ENCODE peak calls at places on chromosomes 16 and 17, in seven cellular contexts. G is AG04449, H is HCT116, Z is type B pancreatic cell, I is neural progenitor cell, F is GM12865, A is mesothelial cell of epicardium. Q is an unnamed sample.

GRCh38 chr17:33968350-33969044 is 286.6 kb upstream of the CCL2 start:
- DNase-seq in G (no peak), H (no peak), Z (no peak), I (no peak), F (peak; percentile 91), A (no peak), Q (peak; percentile 29)

GRCh38 chr17:3770471-3770870 is 30.5 kb downstream of the ITGAE start:
- DNase-seq in G (no peak), H (no peak), Z (no peak), I (peak; percentile 15), F (peak; percentile 63), A (no peak), Q (peak; percentile 55)

GRCh38 chr17:50542795-50543774 is 3.9 kb upstream of the SPATA20 start:
- DNase-seq in G (no peak), H (no peak), Z (no peak), I (no peak), F (no peak), A (no peak), Q (no peak)

GRCh38 chr17:72404872-72405271 is 284.1 kb downstream of the SOX9 start:
- DNase-seq in G (no peak), H (no peak), Z (no peak), I (no peak), F (no peak), A (no peak), Q (no peak)

GRCh38 chr17:81052199-81052997 is 17.4 kb downstream of the BAIAP2 start:
- DNase-seq in G (no peak), H (no peak), Z (no peak), I (no peak), F (no peak), A (no peak), Q (no peak)

GRCh38 chr17:2347805-2348685 is 10.7 kb downstream of the SGSM2 start:
- DNase-seq in G (peak; percentile 78), H (no peak), Z (no peak), I (peak; percentile 92), F (no peak), A (no peak), Q (no peak)

GRCh38 chr16:7405166-7405565 is 72.5 kb downstream of the RBFOX1 start:
- DNase-seq in G (no peak), H (no peak), Z (no peak), I (peak; percentile 82), F (no peak), A (no peak), Q (no peak)

GRCh38 chr16:952321-952720 is 18.5 kb downstream of the LMF1 start:
- DNase-seq in G (no peak), H (no peak), Z (no peak), I (no peak), F (no peak), A (no peak), Q (no peak)

GRCh38 chr16:27258241-27258734 is 10.3 kb downstream of the NSMCE1 start:
- DNase-seq in G (no peak), H (no peak), Z (no peak), I (no peak), F (no peak), A (no peak), Q (no peak)

GRCh38 chr16:56977823-56978430 is 11.4 kb upstream of the NLRC5 start:
- DNase-seq in G (no peak), H (no peak), Z (no peak), I (no peak), F (no peak), A (no peak), Q (no peak)

GRCh38 chr16:14131774-14132695 is 60.9 kb downstream of the MRTFB start:
- DNase-seq in G (no peak), H (no peak), Z (no peak), I (no peak), F (no peak), A (no peak), Q (no peak)

GRCh38 chr17:18148586-18148985 is 35.0 kb upstream of the ALKBH5 start:
- DNase-seq in G (no peak), H (no peak), Z (no peak), I (no peak), F (no peak), A (no peak), Q (no peak)

GRCh38 chr17:69466905-69467630 is 52.6 kb downstream of the MAP2K6 start:
- DNase-seq in G (no peak), H (no peak), Z (no peak), I (peak; percentile 77), F (no peak), A (no peak), Q (no peak)

GRCh38 chr16:50765866-50766265 is 24.0 kb downstream of the CYLD start:
- DNase-seq in G (no peak), H (no peak), Z (no peak), I (no peak), F (no peak), A (no peak), Q (no peak)

GRCh38 chr17:4920351-4921048 is 11.6 kb upstream of the GP1BA start:
- DNase-seq in G (no peak), H (no peak), Z (no peak), I (no peak), F (no peak), A (no peak), Q (no peak)

GRCh38 chr17:7307686-7308624 is 527 bp downstream of the EIF5A start:
- DNase-seq in G (no peak), H (no peak), Z (no peak), I (peak; percentile 55), F (peak; percentile 69), A (no peak), Q (no peak)

GRCh38 chr17:4900231-4901107 is 1.1 kb downstream of the C17orf107 start:
- DNase-seq in G (no peak), H (no peak), Z (no peak), I (peak; percentile 70), F (peak; percentile 62), A (no peak), Q (peak; percentile 59)

GRCh38 chr17:62351176-62351575 is 29.2 kb upstream of the EFCAB3 start:
- DNase-seq in G (no peak), H (no peak), Z (no peak), I (no peak), F (no peak), A (no peak), Q (no peak)

GRCh38 chr17:67421869-67422273 is 44.8 kb downstream of the PITPNC1 start:
- DNase-seq in G (peak; percentile 42), H (peak; percentile 100), Z (no peak), I (no peak), F (peak; percentile 86), A (no peak), Q (peak; percentile 22)

DNA sequence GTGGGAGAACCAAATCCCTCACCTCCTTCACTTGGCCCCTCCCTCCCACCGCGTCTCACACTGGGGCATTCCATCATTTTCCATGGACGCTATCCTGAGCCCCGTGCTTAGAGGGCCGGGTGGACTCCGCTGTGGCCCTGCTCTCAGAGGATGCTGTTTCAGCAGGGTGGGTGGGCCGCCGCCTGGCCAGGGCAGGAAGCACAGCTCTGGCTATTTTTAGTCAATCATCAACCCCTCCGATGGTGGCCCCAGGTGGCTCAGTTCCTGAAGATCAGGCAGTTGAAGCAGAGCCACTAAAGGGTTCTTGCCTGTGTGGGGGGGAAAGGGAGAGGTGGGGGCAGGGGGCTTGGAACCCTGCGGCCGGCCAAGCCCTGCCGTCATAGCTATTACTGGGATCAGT is 230.3 kb downstream of the ENGASE start:
- DNase-seq in G (no peak), H (no peak), Z (no peak), I (no peak), F (no peak), A (no peak), Q (no peak)
- TF ChIP-seq CTCF in G (no peak), H (peak; percentile 6), Z (no peak), I (peak; percentile 18), F (no peak), A (no peak), Q (no peak)

GRCh38 chr17:27353469-27354050 is 59.6 kb downstream of the WSB1 start:
- DNase-seq in G (peak; percentile 19), H (peak; percentile 78), Z (peak; percentile 91), I (peak; percentile 92), F (peak; percentile 91), A (peak; percentile 87), Q (peak; percentile 98)
- TF ChIP-seq CTCF in G (peak; percentile 57), H (peak; percentile 73), Z (peak; percentile 99), I (peak; percentile 95), F (peak; percentile 80), A (peak; percentile 85), Q (peak; percentile 96)

GRCh38 chr17:31449746-31450145 is 58.3 kb downstream of the RAB11FIP4 start:
- DNase-seq in G (no peak), H (no peak), Z (no peak), I (no peak), F (no peak), A (no peak), Q (no peak)

GRCh38 chr17:31448467-31449077 is 57.1 kb downstream of the RAB11FIP4 start:
- DNase-seq in G (peak; percentile 9), H (no peak), Z (no peak), I (no peak), F (no peak), A (no peak), Q (no peak)

GRCh38 chr17:31444026-31444425 is 52.6 kb downstream of the RAB11FIP4 start:
- DNase-seq in G (no peak), H (no peak), Z (no peak), I (no peak), F (no peak), A (no peak), Q (no peak)

GRCh38 chr17:31443386-31443785 is 51.9 kb downstream of the RAB11FIP4 start:
- DNase-seq in G (no peak), H (no peak), Z (no peak), I (no peak), F (no peak), A (no peak), Q (no peak)

GRCh38 chr17:31446195-31446967 is 54.9 kb downstream of the RAB11FIP4 start:
- DNase-seq in G (no peak), H (no peak), Z (no peak), I (no peak), F (no peak), A (no peak), Q (no peak)
- TF ChIP-seq CTCF in G (peak; percentile 17), H (peak; percentile 49), Z (peak; percentile 1), I (peak; percentile 10), F (no peak), A (no peak), Q (no peak)

GRCh38 chr16:86876499-86876898 is 298.1 kb downstream of the FOXL1 start:
- DNase-seq in G (no peak), H (no peak), Z (no peak), I (no peak), F (no peak), A (no peak), Q (no peak)

GRCh38 chr16:86877108-86877507 is 298.8 kb downstream of the FOXL1 start:
- DNase-seq in G (no peak), H (no peak), Z (no peak), I (no peak), F (no peak), A (no peak), Q (no peak)

GRCh38 chr16:86872126-86872525 is 293.8 kb downstream of the FOXL1 start:
- DNase-seq in G (no peak), H (no peak), Z (no peak), I (no peak), F (no peak), A (no peak), Q (no peak)

GRCh38 chr16:86872833-86873232 is 294.5 kb downstream of the FOXL1 start:
- DNase-seq in G (no peak), H (no peak), Z (no peak), I (peak; percentile 49), F (no peak), A (no peak), Q (no peak)

DNA sequence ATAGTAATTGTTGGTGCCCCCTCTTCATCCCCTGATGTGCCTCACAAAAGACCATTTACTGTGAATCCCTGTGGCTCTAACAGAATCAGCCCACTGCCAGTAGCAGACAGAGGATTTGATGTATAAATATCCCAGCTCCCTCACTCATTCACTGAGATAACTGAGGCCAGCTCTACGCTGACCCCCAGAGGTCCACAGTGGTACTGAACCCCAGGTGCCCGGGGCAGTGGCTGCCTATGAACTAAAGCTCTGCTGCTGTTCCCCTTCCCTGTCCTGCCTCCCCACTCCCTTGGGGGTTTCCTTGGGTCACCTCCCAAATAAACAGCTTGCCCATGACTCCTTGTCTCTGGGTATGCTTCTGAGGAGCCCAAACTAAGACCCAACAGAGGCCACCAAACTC is 295.8 kb downstream of the FOXL1 start:
- DNase-seq in G (no peak), H (peak; percentile 6), Z (no peak), I (peak; percentile 58), F (peak; percentile 5), A (no peak), Q (peak; percentile 65)
- TF ChIP-seq CTCF in G (peak; percentile 34), H (peak; percentile 96), Z (peak; percentile 70), I (peak; percentile 73), F (peak; percentile 72), A (peak; percentile 48), Q (peak; percentile 38)